ENCODE peak calls at places on chromosome 2, in six cellular contexts. X is gastrocnemius medialis, H is cardiac muscle cell, Q is choroid plexus epithelial cell, U is bronchial epithelial cell, V is Calu3. K is an unnamed sample.

GRCh38 chr2:231554748-231555545 is 24.7 kb upstream of the NMUR1 start:
- DNase-seq in H (peak; percentile 90), U (no peak), X (no peak), Q (peak; percentile 89), V (no peak), K (peak; percentile 75)

GRCh38 chr2:216880509-216881184 is 20.8 kb upstream of the TNP1 start:
- DNase-seq in U (peak; percentile 27), Q (peak; percentile 23), H (peak; percentile 9), V (no peak), X (peak; percentile 79), K (no peak)

GRCh38 chr2:14223576-14223975 is 408.9 kb upstream of the LRATD1 start:
- DNase-seq in U (peak; percentile 4), Q (no peak), X (no peak), V (no peak), H (no peak), K (no peak)

GRCh38 chr2:133780099-133780996 is 212.1 kb upstream of the NCKAP5 start:
- DNase-seq in X (no peak), U (peak; percentile 75), Q (peak; percentile 90), V (peak; percentile 76), H (peak; percentile 84), K (peak; percentile 69)

GRCh38 chr2:965640-966147 is 15.0 kb downstream of the SNTG2 start:
- DNase-seq in U (no peak), V (no peak), Q (no peak), X (no peak), H (no peak), K (no peak)

GRCh38 chr2:117199511-117199910 is 615.0 kb upstream of the DDX18 start:
- DNase-seq in X (no peak), Q (no peak), U (no peak), H (no peak), V (no peak), K (no peak)

GRCh38 chr2:215921884-215922283 is 91.5 kb downstream of the MREG start:
- DNase-seq in U (peak; percentile 52), X (no peak), V (peak; percentile 71), Q (peak; percentile 97), H (peak; percentile 88), K (peak; percentile 97)

GRCh38 chr2:69100220-69100723 is 87.3 kb downstream of the ANTXR1 start:
- DNase-seq in H (peak; percentile 87), V (no peak), Q (peak; percentile 92), X (peak; percentile 19), U (no peak), K (peak; percentile 63)

GRCh38 chr2:42340938-42341636 is 19.9 kb downstream of the COX7A2L start:
- DNase-seq in U (no peak), V (no peak), Q (no peak), X (no peak), H (no peak), K (no peak)

GRCh38 chr2:28747714-28748113 is 3.9 kb upstream of the PPP1CB start:
- DNase-seq in Q (no peak), V (peak; percentile 11), U (no peak), X (no peak), H (no peak), K (no peak)

GRCh38 chr2:2054363-2054882 is 276.7 kb downstream of the MYT1L start:
- DNase-seq in V (no peak), H (no peak), Q (no peak), U (no peak), X (no peak), K (no peak)
- TF ChIP-seq CTCF in V (no peak), H (no peak), Q (no peak), U (no peak), X (no peak), K (no peak)

DNA sequence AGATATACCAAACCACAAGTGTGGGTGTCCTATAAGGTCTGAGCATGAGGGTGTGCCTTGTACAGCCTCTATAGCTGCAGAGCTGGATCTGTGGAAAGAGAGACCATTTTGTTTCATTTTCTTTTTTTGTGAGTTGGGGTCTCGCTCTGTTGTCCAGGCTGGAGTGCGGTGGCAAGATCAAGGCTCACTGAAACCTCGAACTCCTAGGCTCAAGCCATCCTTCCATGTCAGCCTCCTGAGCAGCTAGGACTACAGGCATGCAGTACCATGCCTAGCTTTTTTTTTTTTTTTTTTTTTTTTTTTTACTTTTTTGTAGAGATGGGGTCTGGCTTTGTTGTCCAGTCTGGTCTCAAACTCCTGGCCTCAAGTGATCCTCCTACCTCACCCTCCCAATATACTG is 10.7 kb downstream of the KIF3C start:
- DNase-seq in U (no peak), V (no peak), X (no peak), H (no peak), Q (no peak), K (no peak)
- TF ChIP-seq CTCF in U (no peak), V (no peak), X (no peak), H (no peak), Q (no peak), K (no peak)

GRCh38 chr2:19733951-19734425 is 167.8 kb downstream of the TTC32 start:
- DNase-seq in U (no peak), H (no peak), V (no peak), X (peak; percentile 17), Q (peak; percentile 42), K (peak; percentile 68)
- TF ChIP-seq CTCF in U (no peak), H (no peak), V (no peak), X (no peak), Q (no peak), K (no peak)

DNA sequence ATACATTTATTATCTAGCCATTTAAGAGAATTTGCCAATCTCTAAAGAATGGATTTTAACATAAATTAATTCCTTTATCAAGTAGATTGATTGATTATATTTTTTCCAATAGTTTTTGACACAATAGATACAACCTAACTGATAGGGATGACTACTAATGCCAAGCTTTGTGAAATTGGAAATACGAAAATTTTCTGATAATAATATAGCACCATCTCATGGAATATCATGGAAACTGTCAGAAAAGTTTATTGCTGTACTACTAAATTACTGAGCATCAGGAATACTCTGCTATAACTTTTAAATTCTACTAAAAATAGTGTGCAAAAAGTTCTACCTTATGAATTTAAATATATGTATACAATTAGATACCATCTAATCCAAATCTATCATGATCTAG is 101.8 kb upstream of the MAP2 start:
- DNase-seq in H (no peak), U (no peak), V (no peak), X (no peak), Q (peak; percentile 13), K (no peak)
- TF ChIP-seq CTCF in H (no peak), U (no peak), V (no peak), X (no peak), Q (peak; percentile 26), K (no peak)

K was measured in fibroblast of mammary gland.